ENCODE peak calls at places on chromosomes 7 and 10, in four cellular contexts. F is type B pancreatic cell, W is NCI-H446, O is C1 segment of cervical spinal cord. C is an unnamed sample.

GRCh38 chr10:48533951-48534720 is 70.7 kb downstream of the ARHGAP22 start:
- DNase-seq in F (peak), W (no peak), O (no peak), C (no peak)

GRCh38 chr10:24463683-24464426 is 254.9 kb downstream of the KIAA1217 start:
- DNase-seq in F (no peak), W (no peak), O (no peak), C (no peak)

GRCh38 chr7:158819571-158820203 is 9.6 kb downstream of the ESYT2 start:
- DNase-seq in F (no peak), W (no peak), O (no peak), C (no peak)

GRCh38 chr7:82441916-82442478 is 1.6 kb downstream of the CACNA2D1 start:
- DNase-seq in F (no peak), W (no peak), O (peak), C (no peak)

GRCh38 chr10:125158528-125159485 is 1.6 kb downstream of the CTBP2 start:
- DNase-seq in F (peak), W (no peak), O (no peak), C (no peak)

GRCh38 chr7:112079671-112080070 is 126.5 kb downstream of the DOCK4 start:
- DNase-seq in F (no peak), W (no peak), O (no peak), C (no peak)

GRCh38 chr10:17062009-17062408 is 67.6 kb downstream of the CUBN start:
- DNase-seq in F (no peak), W (no peak), O (no peak), C (no peak)

GRCh38 chr7:40808409-40808942 is 673.7 kb downstream of the SUGCT start:
- DNase-seq in F (no peak), W (no peak), O (no peak), C (no peak)

GRCh38 chr7:83347836-83348482 is 185.3 kb upstream of the PCLO start:
- DNase-seq in F (no peak), W (no peak), O (no peak), C (no peak)

GRCh38 chr10:69636626-69637550 is 6.8 kb downstream of the FAM241B start:
- DNase-seq in F (no peak), W (no peak), O (peak), C (no peak)

GRCh38 chr10:103861501-103861900 is 6.1 kb upstream of the SH3PXD2A start:
- DNase-seq in F (no peak), W (no peak), O (no peak), C (no peak)

GRCh38 chr7:12389089-12389700 is 14.5 kb downstream of the VWDE start:
- DNase-seq in F (no peak), W (peak), O (no peak), C (no peak)

GRCh38 chr10:122062831-122063674 is 74.1 kb downstream of the TACC2 start:
- DNase-seq in F (no peak), W (no peak), O (no peak), C (peak)

GRCh38 chr10:131870831-131871672 is 29.8 kb upstream of the PPP2R2D start:
- DNase-seq in F (no peak), W (no peak), O (no peak), C (no peak)

GRCh38 chr7:16223963-16224707 is 197.2 kb downstream of the CRPPA start:
- DNase-seq in F (no peak), W (no peak), O (no peak), C (no peak)

GRCh38 chr10:5818894-5819293 is 5.7 kb upstream of the GDI2 start:
- DNase-seq in F (peak), W (no peak), O (no peak), C (no peak)

GRCh38 chr10:123759496-123760070 is 93.4 kb downstream of the GPR26 start:
- DNase-seq in F (no peak), W (no peak), O (no peak), C (no peak)

GRCh38 chr10:4196948-4197390 is 412.0 kb upstream of the KLF6 start:
- DNase-seq in F (no peak), W (no peak), O (no peak), C (no peak)

GRCh38 chr7:29285451-29285807 is 90.9 kb downstream of the CHN2 start:
- DNase-seq in F (no peak), W (no peak), O (no peak), C (no peak)

GRCh38 chr10:99292159-99292558 is 37.0 kb upstream of the CNNM1 start:
- DNase-seq in F (no peak), W (no peak), O (no peak), C (no peak)

GRCh38 chr10:13712799-13713581 is 126.2 kb downstream of the PRPF18 start:
- DNase-seq in F (no peak), W (no peak), O (no peak), C (no peak)

C was measured in vagina.